ENCODE peak calls at places on chromosomes 5 and 9, in six cellular contexts. D is cardiac muscle cell, M is Kasumi-1, Z is DND-41, N is posterior cingulate gyrus, C is amniotic stem cell. W is an unnamed sample.

GRCh38 chr5:38994329-38994927 is 79.8 kb downstream of the RICTOR start:
- DNase-seq in Z (no peak), M (peak), C (peak), N (peak), D (peak), W (peak)

GRCh38 chr9:124256517-124257069 is 1.2 kb upstream of the NEK6 start:
- DNase-seq in N (no peak), Z (no peak), M (no peak), D (no peak), C (peak), W (no peak)

GRCh38 chr9:13721481-13722235 is 442.2 kb upstream of the MPDZ start:
- DNase-seq in M (no peak), C (no peak), Z (no peak), D (no peak), N (no peak), W (no peak)

GRCh38 chr5:143229896-143230675 is 173.4 kb downstream of the NR3C1 start:
- DNase-seq in C (no peak), D (no peak), Z (peak), N (peak), M (peak), W (no peak)

GRCh38 chr5:75670571-75670970 is 46.7 kb downstream of the POC5 start:
- DNase-seq in Z (no peak), N (no peak), D (no peak), C (no peak), M (no peak), W (no peak)

GRCh38 chr9:119412399-119412798 is 43.2 kb upstream of the BRINP1 start:
- DNase-seq in D (no peak), M (no peak), N (no peak), Z (no peak), C (no peak), W (no peak)

GRCh38 chr5:43041131-43041668 is 1.1 kb upstream of the ANXA2R start:
- DNase-seq in D (no peak), Z (peak), M (peak), N (no peak), C (no peak), W (no peak)

GRCh38 chr5:175131432-175131831 is 312.6 kb downstream of the DRD1 start:
- DNase-seq in M (no peak), C (no peak), D (no peak), Z (no peak), N (no peak), W (no peak)

GRCh38 chr5:160033546-160034252 is 24.8 kb downstream of the TTC1 start:
- DNase-seq in C (no peak), M (no peak), N (no peak), D (no peak), Z (no peak), W (no peak)

GRCh38 chr9:128051932-128052734 is 15.0 kb downstream of the NAIF1 start:
- DNase-seq in D (no peak), Z (no peak), M (no peak), N (no peak), C (no peak), W (no peak)

GRCh38 chr5:79851694-79852006 is 139.4 kb downstream of the MTX3 start:
- DNase-seq in D (peak), Z (no peak), N (no peak), C (no peak), M (no peak), W (no peak)

GRCh38 chr9:91546574-91546973 is 122.9 kb upstream of the NFIL3 start:
- DNase-seq in Z (no peak), D (no peak), N (no peak), M (no peak), C (no peak), W (no peak)

GRCh38 chr9:114419796-114420195 is 32.0 kb upstream of the AKNA start:
- DNase-seq in N (no peak), C (no peak), M (no peak), D (no peak), Z (no peak), W (no peak)

GRCh38 chr5:32639943-32640342 is 54.6 kb downstream of the SUB1 start:
- DNase-seq in D (no peak), Z (no peak), N (no peak), C (no peak), M (no peak), W (no peak)

GRCh38 chr9:107388890-107389289 is 100.7 kb downstream of the KLF4 start:
- DNase-seq in C (no peak), Z (no peak), N (no peak), D (no peak), M (no peak), W (no peak)

GRCh38 chr5:134500699-134501430 is 24.6 kb upstream of the JADE2 start:
- DNase-seq in M (no peak), D (no peak), Z (no peak), C (no peak), N (no peak), W (no peak)

GRCh38 chr5:139799359-139799758 is 3.8 kb downstream of the PSD2 start:
- DNase-seq in C (no peak), D (no peak), N (no peak), M (no peak), Z (no peak), W (no peak)

GRCh38 chr5:172102913-172103629 is 85.0 kb downstream of the STK10 start:
- DNase-seq in Z (no peak), D (peak), N (no peak), C (peak), M (no peak), W (no peak)

GRCh38 chr5:134115806-134116175 is 1.3 kb downstream of the TCF7 start:
- DNase-seq in N (no peak), D (no peak), M (no peak), Z (no peak), C (no peak), W (no peak)

GRCh38 chr9:126419475-126419874 is 92.8 kb downstream of the MVB12B start:
- DNase-seq in M (no peak), D (no peak), C (no peak), N (no peak), Z (no peak), W (no peak)

GRCh38 chr9:99752710-99753109 is 69.0 kb upstream of the NR4A3 start:
- DNase-seq in D (no peak), M (no peak), Z (no peak), C (peak), N (no peak), W (no peak)

GRCh38 chr9:86923061-86923460 is 24.2 kb downstream of the GAS1 start:
- DNase-seq in N (no peak), M (no peak), Z (no peak), C (no peak), D (no peak), W (no peak)

GRCh38 chr5:167767775-167768174 is 523.7 kb upstream of the WWC1 start:
- DNase-seq in Z (no peak), C (no peak), M (no peak), D (no peak), N (no peak), W (no peak)

GRCh38 chr9:27749838-27750237 is 176.6 kb upstream of the C9orf72 start:
- DNase-seq in M (no peak), Z (no peak), D (no peak), C (no peak), N (no peak), W (no peak)

GRCh38 chr5:55226934-55227737 is at the start of gene MCIDAS:
- DNase-seq in C (no peak), N (peak), D (peak), Z (peak), M (peak), W (peak)

GRCh38 chr9:121302341-121302740 is 34.4 kb downstream of the GSN start:
- DNase-seq in Z (no peak), D (no peak), C (no peak), N (no peak), M (no peak), W (no peak)

GRCh38 chr5:79562351-79563246 is 48.7 kb upstream of the HOMER1 start:
- DNase-seq in M (no peak), D (no peak), C (peak), Z (no peak), N (no peak), W (no peak)

GRCh38 chr5:154517181-154517580 is 39.2 kb upstream of the HAND1 start:
- DNase-seq in M (no peak), N (no peak), Z (no peak), C (no peak), D (no peak), W (no peak)

GRCh38 chr9:128901822-128902221 is 19.0 kb upstream of the PHYHD1 start:
- DNase-seq in C (no peak), M (no peak), Z (no peak), D (no peak), N (no peak), W (no peak)

GRCh38 chr5:1005904-1006655 is 2.5 kb upstream of the NKD2 start:
- DNase-seq in C (no peak), D (no peak), M (no peak), N (peak), Z (no peak), W (no peak)

GRCh38 chr9:79742145-79742820 is 170.5 kb downstream of the TLE4 start:
- DNase-seq in C (no peak), N (no peak), Z (no peak), M (no peak), D (peak), W (no peak)

GRCh38 chr9:73855206-73855605 is 641.9 kb upstream of the RORB start:
- DNase-seq in D (no peak), N (no peak), M (no peak), C (no peak), Z (no peak), W (no peak)